ENCODE peak calls at places on chromosome 6, in ten cellular contexts. E is activated effector memory CD4-positive, alpha-beta T cell treated with anti-CD3 and anti-CD28 coated beads, Interleukin-2, amount 50 U/mL, for 16 hours; O is astrocyte; F is thoracic aorta; A is T-helper 17 cell; B is germinal center; N is HCEC 1CT; C is fibroblast of pulmonary artery; Q is ELR; U is activated CD4-positive, alpha-beta T cell treated with anti-CD3 and anti-CD28 coated beads for 24 hours. P is an unnamed sample.

GRCh38 chr6:38508894-38509293 is 130.8 kb downstream of the BTBD9 start:
- DNase-seq in E (no peak), O (peak), F (no peak), A (no peak), B (no peak), N (peak), C (peak), Q (peak), U (no peak), P (no peak)

GRCh38 chr6:170174124-170174770 is 116.6 kb downstream of the DLL1 start:
- DNase-seq in E (no peak), O (no peak), F (no peak), A (no peak), B (no peak), N (no peak), C (no peak), Q (no peak), U (no peak), P (no peak)

GRCh38 chr6:96923400-96923799 is 1.1 kb upstream of the KLHL32 start:
- DNase-seq in E (no peak), O (no peak), F (no peak), A (no peak), B (no peak), N (no peak), C (no peak), Q (no peak), U (no peak), P (no peak)

GRCh38 chr6:134436281-134436815 is 118.4 kb upstream of the SGK1 start:
- DNase-seq in E (peak), O (peak), F (peak), A (no peak), B (peak), N (peak), C (peak), Q (peak), U (peak), P (peak)

GRCh38 chr6:107046316-107046715 is 18.3 kb downstream of the MTRES1 start:
- DNase-seq in E (no peak), O (no peak), F (no peak), A (no peak), B (no peak), N (no peak), C (peak), Q (no peak), U (no peak), P (no peak)

GRCh38 chr6:29764422-29765196 is 41.4 kb downstream of the HLA-F start:
- DNase-seq in E (no peak), O (no peak), F (no peak), A (no peak), B (no peak), N (peak), C (no peak), Q (peak), U (no peak), P (no peak)

GRCh38 chr6:18488004-18488403 is 100.9 kb downstream of the RNF144B start:
- DNase-seq in E (no peak), O (peak), F (no peak), A (no peak), B (no peak), N (no peak), C (no peak), Q (no peak), U (no peak), P (no peak)

GRCh38 chr6:121647905-121648304 is 212.5 kb downstream of the GJA1 start:
- DNase-seq in E (no peak), O (peak), F (no peak), A (no peak), B (no peak), N (peak), C (peak), Q (peak), U (no peak), P (peak)

GRCh38 chr6:111566222-111566717 is 39.4 kb downstream of the TRAF3IP2 start:
- DNase-seq in E (no peak), O (no peak), F (no peak), A (no peak), B (no peak), N (no peak), C (no peak), Q (peak), U (no peak), P (no peak)

GRCh38 chr6:87419266-87419665 is 11.5 kb downstream of the CFAP206 start:
- DNase-seq in E (no peak), O (no peak), F (no peak), A (no peak), B (no peak), N (no peak), C (no peak), Q (no peak), U (no peak), P (no peak)

GRCh38 chr6:19836799-19837510 is at the start of gene ID4:
- DNase-seq in E (no peak), O (peak), F (peak), A (no peak), B (peak), N (no peak), C (peak), Q (peak), U (no peak), P (peak)

GRCh38 chr6:51166914-51167313 is 348.2 kb downstream of the TFAP2B start:
- DNase-seq in E (no peak), O (no peak), F (no peak), A (no peak), B (no peak), N (no peak), C (no peak), Q (no peak), U (no peak), P (no peak)

GRCh38 chr6:72621243-72622093 is at the start of gene KCNQ5:
- DNase-seq in E (peak), O (no peak), F (no peak), A (no peak), B (peak), N (peak), C (no peak), Q (peak), U (no peak), P (peak)

GRCh38 chr6:39177130-39177529 is 52.1 kb downstream of the KCNK5 start:
- DNase-seq in E (no peak), O (no peak), F (no peak), A (no peak), B (no peak), N (no peak), C (no peak), Q (no peak), U (no peak), P (no peak)

GRCh38 chr6:88983532-88983931 is 20.1 kb upstream of the RNGTT start:
- DNase-seq in E (no peak), O (peak), F (no peak), A (no peak), B (no peak), N (peak), C (peak), Q (peak), U (no peak), P (peak)

GRCh38 chr6:2658788-2659187 is 91.9 kb downstream of the MYLK4 start:
- DNase-seq in E (no peak), O (no peak), F (no peak), A (no peak), B (peak), N (no peak), C (peak), Q (peak), U (no peak), P (no peak)

GRCh38 chr6:125810435-125810834 is 19.7 kb downstream of the NCOA7 start:
- DNase-seq in E (no peak), O (no peak), F (no peak), A (no peak), B (no peak), N (no peak), C (no peak), Q (no peak), U (no peak), P (no peak)

GRCh38 chr6:137512768-137513605 is 18.8 kb upstream of the OLIG3 start:
- DNase-seq in E (no peak), O (no peak), F (no peak), A (no peak), B (no peak), N (no peak), C (no peak), Q (no peak), U (no peak), P (no peak)

GRCh38 chr6:22152871-22153270 is 144.0 kb downstream of the PRL start:
- DNase-seq in E (no peak), O (no peak), F (no peak), A (no peak), B (no peak), N (no peak), C (peak), Q (no peak), U (no peak), P (no peak)

GRCh38 chr6:139334791-139335446 is 39.5 kb downstream of the CITED2 start:
- DNase-seq in E (no peak), O (peak), F (no peak), A (no peak), B (no peak), N (peak), C (peak), Q (peak), U (no peak), P (peak)

GRCh38 chr6:161001421-161001820 is 9.9 kb downstream of the MAP3K4 start:
- DNase-seq in E (no peak), O (no peak), F (no peak), A (no peak), B (no peak), N (no peak), C (peak), Q (no peak), U (no peak), P (no peak)

GRCh38 chr6:19737968-19738367 is 99.2 kb upstream of the ID4 start:
- DNase-seq in E (no peak), O (no peak), F (no peak), A (no peak), B (no peak), N (no peak), C (no peak), Q (no peak), U (no peak), P (no peak)

GRCh38 chr6:90386796-90387390 is 90.2 kb upstream of the BACH2 start:
- DNase-seq in E (no peak), O (no peak), F (no peak), A (no peak), B (no peak), N (no peak), C (no peak), Q (no peak), U (no peak), P (no peak)

GRCh38 chr6:136012948-136013347 is 161.4 kb downstream of the PDE7B start:
- DNase-seq in E (no peak), O (no peak), F (no peak), A (no peak), B (no peak), N (peak), C (peak), Q (no peak), U (no peak), P (no peak)

GRCh38 chr6:108715832-108716231 is 132.4 kb upstream of the ARMC2 start:
- DNase-seq in E (no peak), O (peak), F (no peak), A (no peak), B (no peak), N (no peak), C (peak), Q (no peak), U (no peak), P (no peak)

GRCh38 chr6:26389349-26389799 is 6.5 kb downstream of the BTN2A2 start:
- DNase-seq in E (no peak), O (no peak), F (no peak), A (no peak), B (no peak), N (no peak), C (peak), Q (peak), U (no peak), P (no peak)

GRCh38 chr6:107965746-107966145 is 7.7 kb upstream of the SEC63 start:
- DNase-seq in E (no peak), O (peak), F (no peak), A (no peak), B (no peak), N (peak), C (peak), Q (peak), U (no peak), P (peak)

GRCh38 chr6:106520711-106521367 is 108.5 kb downstream of the RTN4IP1 start:
- DNase-seq in E (peak), O (no peak), F (no peak), A (peak), B (peak), N (no peak), C (no peak), Q (no peak), U (peak), P (no peak)

GRCh38 chr6:160030103-160030502 is 61.2 kb downstream of the IGF2R start:
- DNase-seq in E (no peak), O (peak), F (peak), A (no peak), B (no peak), N (peak), C (peak), Q (peak), U (no peak), P (peak)

GRCh38 chr6:42041131-42042055 is 8.9 kb upstream of the TAF8 start:
- DNase-seq in E (no peak), O (no peak), F (no peak), A (no peak), B (no peak), N (no peak), C (peak), Q (no peak), U (no peak), P (no peak)

GRCh38 chr6:36387440-36388303 is at the start of gene ETV7:
- DNase-seq in E (peak), O (no peak), F (no peak), A (no peak), B (peak), N (no peak), C (peak), Q (peak), U (peak), P (peak)

GRCh38 chr6:134295953-134296553 is 21.9 kb downstream of the SGK1 start:
- DNase-seq in E (no peak), O (peak), F (no peak), A (no peak), B (peak), N (peak), C (peak), Q (peak), U (no peak), P (peak)

GRCh38 chr6:119966484-119966883 is 616.9 kb upstream of the MAN1A1 start:
- DNase-seq in E (no peak), O (no peak), F (no peak), A (no peak), B (no peak), N (no peak), C (no peak), Q (peak), U (no peak), P (no peak)

GRCh38 chr6:26097268-26097875 is 10.1 kb downstream of the HFE start:
- DNase-seq in E (peak), O (no peak), F (peak), A (peak), B (peak), N (peak), C (peak), Q (peak), U (peak), P (peak)